ENCODE peak calls at places on chromosomes 3 and 15, in ten cellular contexts. V is HFFc6, F is astrocyte of the spinal cord, U is AG04449, Y is OCI-LY7, K is astrocyte, D is endothelial cell, B is HCT116, G is cardiac muscle cell, J is brain microvascular endothelial cell. C is an unnamed sample.

GRCh38 chr3:192747746-192748145 is 20.4 kb upstream of the FGF12 start:
- DNase-seq in V (no peak), F (no peak), U (no peak), Y (no peak), K (no peak), D (no peak), B (no peak), G (no peak), J (no peak), C (no peak)

GRCh38 chr3:29335438-29335837 is 54.6 kb downstream of the RBMS3 start:
- DNase-seq in V (peak), F (peak), U (peak), Y (no peak), K (peak), D (peak), B (peak), G (peak), J (peak), C (no peak)

GRCh38 chr15:95365615-95366107 is 964.8 kb upstream of the NR2F2 start:
- DNase-seq in V (no peak), F (peak), U (no peak), Y (no peak), K (peak), D (peak), B (no peak), G (peak), J (peak), C (no peak)

GRCh38 chr3:149657796-149658443 is at the start of gene WWTR1:
- DNase-seq in V (peak), F (peak), U (peak), Y (no peak), K (peak), D (peak), B (peak), G (peak), J (peak), C (peak)

GRCh38 chr15:89419370-89419984 is 76.9 kb downstream of the RHCG start:
- DNase-seq in V (peak), F (no peak), U (no peak), Y (peak), K (peak), D (peak), B (no peak), G (peak), J (peak), C (no peak)

GRCh38 chr3:52159503-52159902 is 5.3 kb upstream of the POC1A start:
- DNase-seq in V (no peak), F (no peak), U (no peak), Y (no peak), K (no peak), D (no peak), B (no peak), G (no peak), J (no peak), C (no peak)

GRCh38 chr3:197183582-197183981 is 114.8 kb downstream of the DLG1 start:
- DNase-seq in V (no peak), F (no peak), U (no peak), Y (peak), K (no peak), D (no peak), B (no peak), G (no peak), J (no peak), C (no peak)

GRCh38 chr3:3191675-3192480 is 12.4 kb upstream of the CRBN start:
- DNase-seq in V (no peak), F (no peak), U (no peak), Y (no peak), K (peak), D (no peak), B (no peak), G (peak), J (peak), C (no peak)

GRCh38 chr3:196518999-196519737 is 4.0 kb upstream of the SMCO1 start:
- DNase-seq in V (peak), F (peak), U (no peak), Y (peak), K (peak), D (peak), B (peak), G (peak), J (peak), C (peak)

GRCh38 chr3:190585771-190586630 is 72.1 kb downstream of the IL1RAP start:
- DNase-seq in V (peak), F (peak), U (peak), Y (no peak), K (peak), D (no peak), B (peak), G (peak), J (peak), C (no peak)

GRCh38 chr3:117873236-117873635 is 1161.4 kb downstream of the IGSF11 start:
- DNase-seq in V (no peak), F (no peak), U (no peak), Y (no peak), K (no peak), D (no peak), B (no peak), G (peak), J (no peak), C (peak)

GRCh38 chr3:9955611-9956352 is 3.6 kb upstream of the PRRT3 start:
- DNase-seq in V (no peak), F (no peak), U (no peak), Y (no peak), K (no peak), D (no peak), B (no peak), G (no peak), J (no peak), C (no peak)

GRCh38 chr3:76972624-76973296 is 67.1 kb upstream of the ROBO2 start:
- DNase-seq in V (no peak), F (no peak), U (no peak), Y (no peak), K (no peak), D (no peak), B (no peak), G (no peak), J (no peak), C (no peak)

GRCh38 chr3:138945646-138946553 is 1.0 kb downstream of the FOXL2 start:
- DNase-seq in V (no peak), F (peak), U (no peak), Y (no peak), K (no peak), D (peak), B (no peak), G (no peak), J (no peak), C (peak)

GRCh38 chr15:84023636-84024035 is 211.9 kb upstream of the GOLGA6L4 start:
- DNase-seq in V (no peak), F (no peak), U (no peak), Y (peak), K (no peak), D (peak), B (peak), G (peak), J (peak), C (peak)

GRCh38 chr3:57974796-57975388 is 33.3 kb upstream of the FLNB start:
- DNase-seq in V (peak), F (peak), U (peak), Y (no peak), K (peak), D (no peak), B (peak), G (peak), J (peak), C (no peak)

GRCh38 chr3:11558461-11558903 is 85.2 kb downstream of the VGLL4 start:
- DNase-seq in V (no peak), F (no peak), U (no peak), Y (no peak), K (peak), D (no peak), B (no peak), G (no peak), J (no peak), C (peak)

GRCh38 chr3:48756640-48757039 is 39.6 kb upstream of the IP6K2 start:
- DNase-seq in V (no peak), F (no peak), U (no peak), Y (no peak), K (peak), D (no peak), B (no peak), G (peak), J (no peak), C (no peak)

GRCh38 chr15:78640840-78641733 is at the start of gene CHRNB4:
- DNase-seq in V (no peak), F (no peak), U (no peak), Y (no peak), K (peak), D (peak), B (no peak), G (peak), J (no peak), C (peak)

GRCh38 chr15:56034514-56034913 is 41.1 kb upstream of the NEDD4 start:
- DNase-seq in V (no peak), F (no peak), U (no peak), Y (no peak), K (no peak), D (no peak), B (no peak), G (no peak), J (no peak), C (no peak)

GRCh38 chr3:90184861-90185260 is 1077.4 kb downstream of the EPHA3 start:
- DNase-seq in V (peak), F (no peak), U (no peak), Y (no peak), K (peak), D (no peak), B (no peak), G (peak), J (peak), C (no peak)

GRCh38 chr3:67737158-67737557 is 82.7 kb upstream of the SUCLG2 start:
- DNase-seq in V (no peak), F (no peak), U (no peak), Y (no peak), K (no peak), D (no peak), B (no peak), G (no peak), J (no peak), C (no peak)

GRCh38 chr15:89087066-89087829 is 1.0 kb upstream of the ABHD2 start:
- DNase-seq in V (no peak), F (no peak), U (no peak), Y (no peak), K (no peak), D (no peak), B (no peak), G (no peak), J (no peak), C (no peak)

GRCh38 chr15:61034793-61035710 is 194.1 kb downstream of the RORA start:
- DNase-seq in V (peak), F (peak), U (no peak), Y (no peak), K (peak), D (no peak), B (no peak), G (peak), J (peak), C (no peak)

GRCh38 chr3:140007081-140007480 is 72.1 kb downstream of the CLSTN2 start:
- DNase-seq in V (no peak), F (no peak), U (no peak), Y (no peak), K (no peak), D (no peak), B (no peak), G (no peak), J (no peak), C (no peak)

GRCh38 chr3:29871087-29871486 is 590.2 kb downstream of the RBMS3 start:
- DNase-seq in V (peak), F (no peak), U (no peak), Y (no peak), K (no peak), D (no peak), B (no peak), G (no peak), J (no peak), C (no peak)

GRCh38 chr3:106965286-106965685 is 412.0 kb upstream of the CCDC54 start:
- DNase-seq in V (no peak), F (no peak), U (no peak), Y (no peak), K (no peak), D (no peak), B (no peak), G (no peak), J (no peak), C (no peak)

GRCh38 chr15:88255109-88255495 is 1.4 kb downstream of the NTRK3 start:
- DNase-seq in V (no peak), F (no peak), U (no peak), Y (no peak), K (no peak), D (no peak), B (no peak), G (no peak), J (no peak), C (no peak)

GRCh38 chr3:25971736-25972135 is 181.8 kb downstream of the OXSM start:
- DNase-seq in V (no peak), F (no peak), U (no peak), Y (no peak), K (no peak), D (no peak), B (no peak), G (no peak), J (no peak), C (no peak)

GRCh38 chr3:151766454-151766853 is 32.7 kb downstream of the AADACL2 start:
- DNase-seq in V (no peak), F (peak), U (no peak), Y (no peak), K (peak), D (no peak), B (peak), G (peak), J (peak), C (no peak)

GRCh38 chr3:10353160-10353559 is 32.2 kb upstream of the SEC13 start:
- DNase-seq in V (no peak), F (peak), U (no peak), Y (peak), K (no peak), D (no peak), B (no peak), G (no peak), J (no peak), C (no peak)

GRCh38 chr15:93035092-93035915 is 53.7 kb downstream of the RGMA start:
- DNase-seq in V (no peak), F (no peak), U (no peak), Y (no peak), K (no peak), D (no peak), B (no peak), G (no peak), J (no peak), C (no peak)

GRCh38 chr3:172448661-172449467 is 608 bp upstream of the GHSR start:
- DNase-seq in V (no peak), F (no peak), U (no peak), Y (no peak), K (no peak), D (no peak), B (no peak), G (no peak), J (no peak), C (peak)

GRCh38 chr15:60044636-60045273 is 40.6 kb downstream of the FOXB1 start:
- DNase-seq in V (no peak), F (no peak), U (no peak), Y (peak), K (no peak), D (no peak), B (no peak), G (no peak), J (no peak), C (no peak)

GRCh38 chr3:1400571-1400970 is 307.7 kb downstream of the CNTN6 start:
- DNase-seq in V (no peak), F (no peak), U (no peak), Y (no peak), K (no peak), D (no peak), B (no peak), G (no peak), J (no peak), C (no peak)

GRCh38 chr3:21729888-21730459 is 21.0 kb downstream of the ZNF385D start:
- DNase-seq in V (peak), F (peak), U (peak), Y (no peak), K (no peak), D (no peak), B (no peak), G (peak), J (peak), C (no peak)

GRCh38 chr3:14142567-14143270 is 17.9 kb downstream of the TMEM43 start:
- DNase-seq in V (no peak), F (no peak), U (no peak), Y (no peak), K (no peak), D (no peak), B (no peak), G (no peak), J (no peak), C (no peak)

GRCh38 chr3:127124135-127124534 is 68.8 kb upstream of the PRR23E start:
- DNase-seq in V (peak), F (peak), U (no peak), Y (no peak), K (no peak), D (no peak), B (no peak), G (peak), J (peak), C (no peak)
- TF ChIP-seq CTCF in V (no peak), F (peak), U (no peak), Y (no peak), K (no peak), D (no peak), B (no peak), G (no peak), J (peak), C (no peak)

DNA sequence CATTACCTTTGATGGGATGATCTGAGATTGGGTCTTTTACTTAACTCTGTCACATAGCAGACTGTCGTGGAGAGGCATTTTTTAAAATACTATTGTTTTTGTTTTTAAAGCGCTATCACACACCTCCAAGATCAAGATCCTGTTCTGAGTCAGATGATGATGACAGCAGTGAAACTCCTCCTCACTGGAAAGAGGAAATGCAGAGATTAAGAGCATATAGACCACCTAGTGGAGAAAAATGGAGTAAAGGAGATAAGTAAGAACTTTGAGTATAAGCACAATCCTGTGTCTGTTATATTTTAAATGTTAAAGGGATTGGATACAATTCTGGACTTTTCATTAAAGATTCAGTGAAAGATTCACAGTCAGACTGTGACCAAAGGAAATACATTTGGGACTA is 18.4 kb upstream of the ZBTB47 start:
- DNase-seq in V (peak), F (peak), U (no peak), Y (peak), K (peak), D (no peak), B (no peak), G (peak), J (no peak), C (no peak)
- TF ChIP-seq CTCF in V (peak), F (no peak), U (no peak), Y (peak), K (peak), D (no peak), B (no peak), G (peak), J (peak), C (no peak)

GRCh38 chr3:166688665-166689064 is 691.4 kb downstream of the ZBBX start:
- DNase-seq in V (no peak), F (peak), U (no peak), Y (no peak), K (no peak), D (no peak), B (no peak), G (no peak), J (no peak), C (no peak)

GRCh38 chr3:166685246-166685645 is 694.9 kb downstream of the ZBBX start:
- DNase-seq in V (no peak), F (no peak), U (no peak), Y (no peak), K (no peak), D (no peak), B (no peak), G (no peak), J (no peak), C (no peak)
- TF ChIP-seq CTCF in V (no peak), F (no peak), U (no peak), Y (peak), K (no peak), D (no peak), B (no peak), G (no peak), J (no peak), C (no peak)

DNA sequence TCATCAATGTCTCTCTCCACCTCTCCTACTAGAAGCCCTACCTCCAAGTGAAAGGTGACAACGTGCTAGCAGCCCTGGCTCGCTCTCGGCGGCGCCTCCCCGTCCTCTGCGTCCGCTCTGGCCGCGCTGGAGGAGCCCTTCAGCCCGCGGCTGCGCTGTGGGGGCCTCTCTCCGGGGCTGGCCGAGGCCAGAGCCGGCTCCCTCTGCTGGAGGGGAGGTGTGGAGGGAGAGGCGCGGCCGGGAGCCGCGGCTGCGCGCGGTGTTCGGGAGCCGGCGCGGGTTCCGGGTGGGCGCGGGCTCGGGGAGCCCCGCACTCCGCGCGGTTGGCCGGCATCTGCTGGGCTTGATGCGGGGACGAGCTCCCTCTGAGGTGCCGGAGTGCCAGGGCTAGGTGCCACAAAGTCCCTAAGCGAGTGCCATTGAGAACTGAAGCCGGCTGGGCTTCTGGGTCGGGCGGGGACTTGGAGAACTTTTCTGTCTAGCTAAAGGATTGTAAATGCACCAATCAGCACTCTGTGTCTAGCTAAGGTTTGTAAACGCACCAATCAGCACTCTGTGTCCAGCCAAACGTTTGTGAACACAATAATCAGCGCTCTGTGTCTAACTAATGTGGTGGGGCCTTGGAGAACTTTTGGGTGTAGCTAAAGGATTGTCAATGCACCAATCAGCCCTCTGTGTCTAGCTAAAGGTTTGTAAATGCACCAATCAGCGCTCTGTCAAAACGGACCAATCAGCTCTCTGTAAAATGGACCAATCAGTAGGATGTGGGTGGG is 84.8 kb upstream of the ARRDC4 start:
- DNase-seq in V (no peak), F (no peak), U (no peak), Y (no peak), K (no peak), D (peak), B (peak), G (no peak), J (no peak), C (no peak)
- TF ChIP-seq CTCF in V (no peak), F (no peak), U (no peak), Y (no peak), K (no peak), D (no peak), B (peak), G (no peak), J (peak), C (no peak)

GRCh38 chr3:171195686-171196085 is 169.2 kb upstream of the SLC2A2 start:
- DNase-seq in V (no peak), F (no peak), U (no peak), Y (no peak), K (no peak), D (no peak), B (no peak), G (peak), J (no peak), C (no peak)
- TF ChIP-seq CTCF in V (peak), F (no peak), U (no peak), Y (peak), K (peak), D (peak), B (peak), G (peak), J (no peak), C (no peak)

GRCh38 chr3:124992041-124992440 is 57.5 kb upstream of the MUC13 start:
- DNase-seq in V (no peak), F (no peak), U (no peak), Y (no peak), K (no peak), D (no peak), B (no peak), G (no peak), J (no peak), C (no peak)
- TF ChIP-seq CTCF in V (no peak), F (no peak), U (no peak), Y (no peak), K (no peak), D (no peak), B (no peak), G (no peak), J (no peak), C (no peak)

GRCh38 chr15:80093854-80094418 is 34.5 kb downstream of the ZFAND6 start:
- DNase-seq in V (no peak), F (no peak), U (no peak), Y (no peak), K (peak), D (no peak), B (no peak), G (peak), J (no peak), C (peak)

GRCh38 chr15:80090041-80090440 is 30.6 kb downstream of the ZFAND6 start:
- DNase-seq in V (no peak), F (no peak), U (no peak), Y (no peak), K (peak), D (no peak), B (no peak), G (no peak), J (no peak), C (no peak)

GRCh38 chr15:80095511-80095910 is 36.0 kb downstream of the ZFAND6 start:
- DNase-seq in V (no peak), F (no peak), U (no peak), Y (no peak), K (no peak), D (no peak), B (no peak), G (no peak), J (no peak), C (no peak)

GRCh38 chr15:80087104-80087503 is 27.6 kb downstream of the ZFAND6 start:
- DNase-seq in V (no peak), F (no peak), U (no peak), Y (no peak), K (no peak), D (no peak), B (no peak), G (no peak), J (no peak), C (no peak)

GRCh38 chr15:80090879-80091503 is 31.5 kb downstream of the ZFAND6 start:
- DNase-seq in V (no peak), F (no peak), U (no peak), Y (no peak), K (no peak), D (no peak), B (no peak), G (no peak), J (no peak), C (no peak)
- TF ChIP-seq CTCF in V (peak), F (peak), U (peak), Y (peak), K (peak), D (peak), B (peak), G (peak), J (peak), C (peak)